ENCODE peak calls at places on chromosomes 5 and 9, in four cellular contexts. L is mesendoderm, P is IMR-90, I is H9. S is an unnamed sample.

GRCh38 chr9:4630836-4631235 is 31.3 kb upstream of the PLPP6 start:
- DNase-seq in P (no peak), I (no peak), L (peak; percentile 47), S (no peak)

GRCh38 chr5:157137691-157138090 is 5.0 kb downstream of the MED7 start:
- DNase-seq in L (no peak), P (no peak), I (no peak), S (no peak)

GRCh38 chr5:62722360-62722759 is 143.7 kb downstream of the LRRC70 start:
- DNase-seq in P (no peak), I (peak; percentile 32), L (peak; percentile 32), S (no peak)

GRCh38 chr5:54673523-54674225 is 156.1 kb downstream of the SNX18 start:
- DNase-seq in P (peak; percentile 36), L (no peak), I (no peak), S (no peak)

GRCh38 chr5:116521173-116521872 is 53.3 kb downstream of the SEMA6A start:
- DNase-seq in P (no peak), L (peak; percentile 53), I (no peak), S (no peak)

GRCh38 chr5:142056831-142057696 is 44.2 kb upstream of the GNPDA1 start:
- DNase-seq in L (no peak), P (no peak), I (no peak), S (no peak)

GRCh38 chr9:116646661-116647514 is 40.2 kb upstream of the TRIM32 start:
- DNase-seq in P (peak; percentile 61), I (no peak), L (peak; percentile 68), S (no peak)

GRCh38 chr5:96384353-96384752 is 48.7 kb downstream of the PCSK1 start:
- DNase-seq in P (peak; percentile 67), I (no peak), L (peak; percentile 4), S (no peak)

GRCh38 chr5:60673329-60673728 is 26.6 kb downstream of the DEPDC1B start:
- DNase-seq in I (no peak), P (no peak), L (no peak), S (no peak)

GRCh38 chr9:23005061-23005690 is 558.6 kb downstream of the DMRTA1 start:
- DNase-seq in I (no peak), L (peak; percentile 65), P (no peak), S (no peak)

GRCh38 chr9:107732781-107733529 is 243.4 kb upstream of the KLF4 start:
- DNase-seq in L (no peak), I (no peak), P (peak; percentile 73), S (no peak)

GRCh38 chr9:76576344-76576743 is 117.4 kb downstream of the GCNT1 start:
- DNase-seq in I (no peak), L (peak; percentile 34), P (peak; percentile 66), S (no peak)

GRCh38 chr5:128782446-128782845 is 182.8 kb upstream of the SLC27A6 start:
- DNase-seq in L (no peak), P (peak; percentile 85), I (no peak), S (no peak)

GRCh38 chr9:7266911-7267555 is 509.3 kb downstream of the KDM4C start:
- DNase-seq in P (no peak), I (no peak), L (no peak), S (no peak)

GRCh38 chr5:179668404-179668803 is 12.4 kb downstream of the CBY3 start:
- DNase-seq in P (peak; percentile 54), I (peak; percentile 84), L (peak; percentile 87), S (peak; percentile 85)

DNA sequence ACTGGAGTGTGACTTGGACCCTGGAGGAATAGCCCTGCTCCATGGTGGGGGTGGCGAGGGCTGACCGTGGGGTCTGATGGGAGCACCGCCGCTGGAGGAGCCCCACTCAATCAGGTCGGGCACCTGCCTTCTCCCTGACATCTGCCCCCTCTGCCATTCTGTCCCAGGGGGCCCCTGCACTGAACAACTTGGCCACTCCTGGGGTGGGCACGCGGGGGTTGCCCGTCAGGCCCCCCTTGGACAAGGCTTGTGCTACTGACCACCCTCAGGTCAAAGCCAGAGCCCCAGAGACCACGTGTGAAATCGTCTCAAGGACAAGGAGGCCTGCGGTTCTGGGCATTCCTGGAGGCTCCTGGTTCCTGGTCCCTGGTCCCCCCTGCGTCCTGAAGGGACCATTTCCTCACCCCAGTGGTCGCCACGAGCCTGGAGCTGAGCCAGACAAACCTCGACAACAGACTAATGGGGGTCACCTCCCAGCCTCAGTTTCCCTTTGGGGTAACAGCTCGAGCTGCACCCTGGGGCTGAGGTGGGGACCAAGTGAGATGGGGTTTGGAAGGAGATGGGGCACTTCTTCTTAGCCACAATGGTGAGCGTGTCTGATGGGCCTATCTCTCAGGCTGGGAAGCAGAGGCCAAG is 73.4 kb upstream of the RNU6ATAC start:
- DNase-seq in P (no peak), L (no peak), I (no peak), S (no peak)
- H4K5ac ChIP-seq in P (no peak overlapping the region), L (no peak overlapping the region), I (no peak overlapping the region), S (no peak overlapping the region)

GRCh38 chr5:88484367-88484766 is 215.7 kb upstream of the TMEM161B start:
- DNase-seq in I (no peak), P (no peak), L (no peak), S (no peak)
- H4K5ac ChIP-seq in I (no peak overlapping the region), P (no peak overlapping the region), L (no peak overlapping the region), S (no peak overlapping the region)

GRCh38 chr9:77843088-77843985 is 188.3 kb downstream of the GNAQ start:
- DNase-seq in I (peak; percentile 46), L (peak; percentile 72), P (no peak), S (no peak)
- H4K5ac ChIP-seq in I (no peak overlapping the region), L (no peak overlapping the region), P (no peak overlapping the region), S (no peak overlapping the region)

DNA sequence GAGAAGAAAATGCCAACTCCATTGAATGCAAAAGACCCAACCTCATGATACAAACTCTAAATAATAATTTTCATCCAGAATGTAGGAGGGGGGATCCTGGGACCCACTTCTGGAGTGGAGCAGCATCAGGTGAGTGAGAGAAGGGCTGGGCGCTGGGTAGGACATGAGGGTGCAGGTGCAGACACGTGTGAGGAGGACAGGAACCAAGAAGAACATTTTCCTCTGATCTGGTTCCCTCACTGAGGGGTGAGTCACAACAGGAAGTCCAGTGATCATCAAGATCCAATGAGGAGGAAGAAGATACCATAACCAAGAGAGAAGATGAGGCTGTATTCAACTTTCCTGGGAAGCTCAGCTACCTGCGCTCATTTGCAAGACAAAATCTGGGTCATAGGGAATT is 57.4 kb downstream of the SFXN1 start:
- DNase-seq in I (no peak), P (no peak), L (no peak), S (no peak)
- H4K5ac ChIP-seq in I (no peak overlapping the region), P (no peak overlapping the region), L (no peak overlapping the region), S (no peak overlapping the region)

GRCh38 chr5:160378325-160378724 is 7.9 kb upstream of the C1QTNF2 start:
- DNase-seq in I (no peak), L (no peak), P (no peak), S (no peak)

GRCh38 chr5:160370713-160371034 is 248 bp upstream of the C1QTNF2 start:
- DNase-seq in P (no peak), I (no peak), L (no peak), S (no peak)

GRCh38 chr5:160380041-160380440 is 9.6 kb upstream of the C1QTNF2 start:
- DNase-seq in I (no peak), P (no peak), L (no peak), S (no peak)

GRCh38 chr5:160379485-160379884 is 9.1 kb upstream of the C1QTNF2 start:
- DNase-seq in P (no peak), L (no peak), I (no peak), S (no peak)

DNA sequence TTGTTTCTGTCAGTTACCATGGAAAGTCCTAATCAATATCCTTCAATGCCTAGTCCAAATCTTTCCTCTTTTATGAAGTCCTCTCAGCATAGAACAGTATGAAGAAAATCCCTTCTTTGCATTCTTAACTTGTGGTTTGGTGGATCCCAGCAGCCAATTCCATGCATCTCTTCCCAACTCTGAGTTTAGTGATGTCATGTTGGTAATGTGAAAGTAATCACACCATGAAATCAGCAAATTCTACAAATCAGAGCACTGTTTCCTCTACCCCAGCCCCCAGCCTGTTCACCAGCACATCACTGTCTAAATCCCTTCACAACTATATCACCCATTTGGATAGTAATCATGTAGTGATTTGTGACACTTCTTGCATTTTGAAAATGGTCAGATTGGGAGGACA is 4.7 kb upstream of the C1QTNF2 start:
- DNase-seq in P (peak; percentile 47), I (no peak), L (no peak), S (no peak)
- H4K5ac ChIP-seq in P (no peak overlapping the region), I (no peak overlapping the region), L (no peak overlapping the region), S (no peak overlapping the region)

DNA sequence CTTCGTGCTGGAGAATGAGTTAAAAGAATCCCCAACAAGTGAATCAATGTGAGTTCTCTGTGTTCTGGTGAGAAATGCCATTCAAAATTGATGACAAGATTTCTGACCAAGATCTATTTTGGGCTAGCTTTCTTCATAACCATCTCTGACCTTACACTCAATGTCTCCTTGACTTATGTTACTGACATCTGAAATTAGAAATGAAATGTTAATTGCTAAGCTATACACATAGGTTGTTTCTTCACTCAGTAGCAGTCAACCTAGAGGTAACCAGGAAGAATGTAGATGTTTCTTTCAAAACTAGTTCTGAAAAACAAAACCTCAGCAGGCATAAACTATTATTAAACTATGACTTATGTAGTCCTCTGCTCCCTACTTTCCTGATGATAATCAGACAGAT is 2220.7 kb upstream of the C9orf72 start:
- DNase-seq in P (no peak), I (no peak), L (no peak), S (no peak)
- H4K5ac ChIP-seq in P (no peak overlapping the region), I (no peak overlapping the region), L (no peak overlapping the region), S (no peak overlapping the region)

DNA sequence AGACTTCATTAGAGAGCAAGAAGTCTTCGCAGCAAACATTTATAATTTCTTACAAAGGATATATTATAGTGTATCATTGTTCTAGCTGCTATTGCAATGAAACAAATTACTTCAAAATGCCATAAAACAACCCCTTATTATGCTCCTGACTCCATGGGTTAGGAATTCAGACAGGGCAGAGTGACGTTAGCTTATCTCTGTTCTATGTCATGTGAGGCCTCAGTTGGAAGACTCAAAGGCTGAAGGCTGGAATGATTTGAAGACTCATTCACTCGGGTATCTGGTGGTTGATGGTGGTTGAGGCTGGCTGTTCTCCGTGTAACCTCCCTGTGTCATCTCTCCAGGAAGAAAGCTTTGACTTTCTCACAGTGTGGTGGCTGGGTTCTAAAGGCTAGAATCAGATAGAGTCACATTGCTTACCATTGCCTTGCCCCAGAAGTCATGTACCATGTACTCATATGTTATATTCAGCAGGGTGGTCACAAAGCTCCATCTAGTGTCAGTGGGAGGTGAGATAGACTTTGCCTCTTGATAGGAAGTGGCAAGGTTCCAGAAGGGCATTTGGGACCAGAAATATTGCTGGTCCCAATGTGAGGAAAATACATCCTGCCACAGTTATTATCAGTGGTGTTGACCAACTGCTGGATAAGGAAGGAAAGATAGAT is 226.8 kb downstream of the TMEM38B start:
- DNase-seq in I (no peak), L (peak; percentile 20), P (no peak), S (no peak)
- H4K5ac ChIP-seq in I (no peak overlapping the region), L (no peak overlapping the region), P (no peak overlapping the region), S (no peak overlapping the region)

GRCh38 chr9:129177443-129177790 is 644 bp downstream of the IER5L start:
- DNase-seq in I (no peak), L (no peak), P (no peak), S (peak; percentile 79)

GRCh38 chr9:129178983-129179382 is 922 bp upstream of the IER5L start:
- DNase-seq in I (peak; percentile 99), P (no peak), L (peak; percentile 89), S (peak; percentile 88)

GRCh38 chr9:129178579-129178909 is 483 bp upstream of the IER5L start:
- DNase-seq in P (no peak), I (no peak), L (no peak), S (no peak)

GRCh38 chr9:129176786-129177442 is 1.1 kb downstream of the IER5L start:
- DNase-seq in I (peak; percentile 51), P (peak; percentile 49), L (no peak), S (peak; percentile 64)

GRCh38 chr9:129177791-129178578 is at the start of gene IER5L:
- DNase-seq in I (peak; percentile 96), P (peak; percentile 94), L (peak; percentile 98), S (peak; percentile 80)
- H4K5ac ChIP-seq in I (no peak within 1 kb of the TSS), P (peak within 1 kb of the TSS; percentile 13), L (no peak within 1 kb of the TSS), S (no peak within 1 kb of the TSS)

S was measured in H1.